ENCODE peak calls at places on chromosomes 2 and 18, in ten cellular contexts. A, Z, L, W, H, B, Q, T, D and N are unnamed samples.

GRCh38 chr2:174062934-174063333 is 97.8 kb upstream of the SP3 start:
- DNase-seq in D (no peak), A (no peak), B (no peak), W (no peak), Z (no peak), H (no peak), Q (no peak), L (peak), T (no peak), N (no peak)

GRCh38 chr2:204483497-204484164 is 61.6 kb upstream of the PARD3B start:
- DNase-seq in A (no peak), D (no peak), Z (no peak), Q (no peak), L (no peak), B (peak), H (no peak), W (no peak), T (peak), N (no peak)

GRCh38 chr18:79826966-79827365 is 29.2 kb downstream of the KCNG2 start:
- DNase-seq in L (no peak), H (no peak), T (no peak), B (no peak), A (no peak), W (no peak), Z (no peak), Q (no peak), D (no peak), N (no peak)

GRCh38 chr2:231673348-231673770 is 35.0 kb upstream of the PTMA start:
- DNase-seq in A (no peak), L (peak), D (no peak), Q (no peak), H (peak), B (peak), T (peak), Z (peak), W (no peak), N (peak)

GRCh38 chr18:26059357-26059756 is 31.1 kb downstream of the SS18 start:
- DNase-seq in B (no peak), Z (no peak), W (no peak), L (no peak), T (no peak), D (no peak), A (no peak), H (no peak), Q (no peak), N (no peak)

GRCh38 chr2:41922177-41922576 is 125.6 kb upstream of the PKDCC start:
- DNase-seq in W (no peak), T (peak), A (no peak), B (peak), Z (no peak), D (no peak), L (peak), H (no peak), Q (no peak), N (no peak)

GRCh38 chr2:62724886-62725711 is 19.6 kb downstream of the EHBP1 start:
- DNase-seq in W (no peak), D (peak), H (peak), T (peak), Q (peak), B (peak), Z (peak), L (no peak), A (no peak), N (no peak)

GRCh38 chr2:96111823-96112500 is 4.4 kb downstream of the ADRA2B start:
- DNase-seq in A (no peak), Z (no peak), B (no peak), D (no peak), L (no peak), H (peak), W (no peak), Q (no peak), T (no peak), N (peak)

GRCh38 chr2:170554278-170554955 is 160.7 kb upstream of the SP5 start:
- DNase-seq in W (no peak), L (peak), A (no peak), T (peak), H (no peak), D (no peak), B (peak), Q (no peak), Z (peak), N (peak)

GRCh38 chr2:1052671-1053270 is 102.1 kb downstream of the SNTG2 start:
- DNase-seq in Q (no peak), W (no peak), T (no peak), B (no peak), L (peak), Z (no peak), A (peak), D (no peak), H (no peak), N (no peak)

GRCh38 chr18:46073474-46074331 is 1.6 kb upstream of the PSTPIP2 start:
- DNase-seq in B (peak), A (no peak), W (peak), L (peak), T (peak), H (no peak), Z (peak), D (no peak), Q (no peak), N (peak)

GRCh38 chr2:23235292-23235691 is 149.7 kb upstream of the KLHL29 start:
- DNase-seq in Z (peak), B (no peak), D (no peak), A (no peak), H (no peak), T (peak), Q (no peak), L (peak), W (no peak), N (no peak)

GRCh38 chr2:24508878-24509277 is 17.8 kb downstream of the NCOA1 start:
- DNase-seq in B (peak), W (no peak), A (no peak), Q (no peak), H (no peak), Z (no peak), T (peak), D (no peak), L (peak), N (no peak)

GRCh38 chr2:64860321-64860751 is 128.9 kb upstream of the SLC1A4 start:
- DNase-seq in W (peak), B (no peak), H (no peak), A (no peak), D (no peak), Q (no peak), Z (no peak), T (no peak), L (no peak), N (no peak)

GRCh38 chr2:50401772-50402653 is 629.9 kb downstream of the NRXN1 start:
- DNase-seq in Z (no peak), A (peak), L (peak), D (peak), Q (peak), W (no peak), B (peak), T (peak), H (no peak), N (peak)

GRCh38 chr2:173159794-173160463 is 84.3 kb downstream of the MAP3K20 start:
- DNase-seq in B (peak), Z (peak), H (no peak), L (peak), D (no peak), Q (no peak), W (no peak), T (peak), A (peak), N (peak)

GRCh38 chr18:7584646-7585271 is 17.6 kb downstream of the PTPRM start:
- DNase-seq in Q (no peak), L (peak), W (no peak), D (no peak), B (no peak), Z (no peak), H (no peak), A (no peak), T (no peak), N (no peak)

GRCh38 chr2:96797066-96797625 is 18.9 kb upstream of the CNNM3 start:
- DNase-seq in D (no peak), L (no peak), T (no peak), W (no peak), B (no peak), A (no peak), Q (no peak), H (peak), Z (no peak), N (no peak)

GRCh38 chr2:42234056-42234455 is 64.9 kb downstream of the EML4 start:
- DNase-seq in H (no peak), Z (no peak), W (no peak), B (no peak), L (peak), A (peak), D (no peak), Q (no peak), T (no peak), N (no peak)

GRCh38 chr2:185219981-185220380 is 518.6 kb upstream of the FSIP2 start:
- DNase-seq in B (peak), A (no peak), Q (no peak), H (no peak), Z (peak), D (no peak), T (no peak), W (no peak), L (no peak), N (peak)

GRCh38 chr18:23827681-23828080 is 138.4 kb downstream of the LAMA3 start:
- DNase-seq in Z (no peak), Q (no peak), W (no peak), H (no peak), B (peak), A (no peak), T (peak), D (no peak), L (no peak), N (peak)

GRCh38 chr2:191374366-191374765 is 129.2 kb downstream of the MYO1B start:
- DNase-seq in A (no peak), Q (no peak), D (no peak), L (no peak), H (no peak), T (no peak), W (no peak), B (no peak), Z (peak), N (no peak)